ENCODE peak calls at places on chromosomes 11 and 22, in nine cellular contexts. K is right atrium auricular region; A is pancreas; U is lung; J is sigmoid colon; C is body of pancreas; R is AG04450; M is right lobe of liver; B is CD8-positive, alpha-beta T cell. Q is an unnamed sample.

GRCh38 chr11:116112031-116112935 is 608.1 kb upstream of the CADM1 start:
- DNase-seq in K (no peak), A (no peak), U (no peak), J (no peak), C (no peak), R (no peak), M (no peak), B (no peak), Q (no peak)

GRCh38 chr22:16559056-16559955 is 33.3 kb downstream of the CCT8L2 start:
- DNase-seq in K (no peak), A (no peak), U (no peak), J (no peak), C (no peak), R (no peak), M (no peak), B (no peak), Q (no peak)

GRCh38 chr11:69249641-69250502 is 44.1 kb upstream of the MYEOV start:
- DNase-seq in K (no peak), A (no peak), U (peak), J (peak), C (no peak), R (peak), M (no peak), B (no peak), Q (peak)

GRCh38 chr11:118229274-118229847 is 4.5 kb upstream of the JAML start:
- DNase-seq in K (no peak), A (no peak), U (no peak), J (no peak), C (no peak), R (no peak), M (no peak), B (no peak), Q (no peak)

GRCh38 chr22:49487950-49488349 is 339.7 kb downstream of the BRD1 start:
- DNase-seq in K (no peak), A (no peak), U (no peak), J (no peak), C (peak), R (no peak), M (no peak), B (no peak), Q (no peak)

GRCh38 chr11:1758611-1759150 is 5.0 kb downstream of the CTSD start:
- DNase-seq in K (no peak), A (no peak), U (no peak), J (no peak), C (no peak), R (no peak), M (no peak), B (no peak), Q (no peak)

GRCh38 chr22:41699264-41700104 is at the start of gene MEI1:
- DNase-seq in K (peak), A (peak), U (peak), J (peak), C (peak), R (peak), M (peak), B (peak), Q (peak)

GRCh38 chr11:45560153-45560934 is 105.1 kb downstream of the CHST1 start:
- DNase-seq in K (no peak), A (no peak), U (no peak), J (no peak), C (no peak), R (no peak), M (no peak), B (no peak), Q (no peak)

GRCh38 chr22:32378703-32379272 is 21.1 kb downstream of the RFPL3 start:
- DNase-seq in K (no peak), A (no peak), U (no peak), J (no peak), C (peak), R (no peak), M (no peak), B (no peak), Q (peak)
- TF ChIP-seq CTCF in K (no peak), A (no peak), U (peak), J (no peak), C (no peak), R (peak), M (peak), B (no peak), Q (peak)

GRCh38 chr11:26330255-26330654 is 1.7 kb upstream of the ANO3 start:
- DNase-seq in K (no peak), A (no peak), U (no peak), J (no peak), C (no peak), R (no peak), M (no peak), B (no peak), Q (no peak)

GRCh38 chr11:26335903-26336302 is 4.0 kb downstream of the ANO3 start:
- DNase-seq in K (no peak), A (no peak), U (no peak), J (no peak), C (no peak), R (no peak), M (no peak), B (no peak), Q (peak)

GRCh38 chr11:26333906-26334305 is 2.0 kb downstream of the ANO3 start:
- DNase-seq in K (no peak), A (no peak), U (no peak), J (no peak), C (no peak), R (no peak), M (no peak), B (no peak), Q (peak)

GRCh38 chr11:26332572-26332915 is 614 bp downstream of the ANO3 start:
- DNase-seq in K (no peak), A (no peak), U (no peak), J (no peak), C (no peak), R (no peak), M (no peak), B (no peak), Q (no peak)

DNA sequence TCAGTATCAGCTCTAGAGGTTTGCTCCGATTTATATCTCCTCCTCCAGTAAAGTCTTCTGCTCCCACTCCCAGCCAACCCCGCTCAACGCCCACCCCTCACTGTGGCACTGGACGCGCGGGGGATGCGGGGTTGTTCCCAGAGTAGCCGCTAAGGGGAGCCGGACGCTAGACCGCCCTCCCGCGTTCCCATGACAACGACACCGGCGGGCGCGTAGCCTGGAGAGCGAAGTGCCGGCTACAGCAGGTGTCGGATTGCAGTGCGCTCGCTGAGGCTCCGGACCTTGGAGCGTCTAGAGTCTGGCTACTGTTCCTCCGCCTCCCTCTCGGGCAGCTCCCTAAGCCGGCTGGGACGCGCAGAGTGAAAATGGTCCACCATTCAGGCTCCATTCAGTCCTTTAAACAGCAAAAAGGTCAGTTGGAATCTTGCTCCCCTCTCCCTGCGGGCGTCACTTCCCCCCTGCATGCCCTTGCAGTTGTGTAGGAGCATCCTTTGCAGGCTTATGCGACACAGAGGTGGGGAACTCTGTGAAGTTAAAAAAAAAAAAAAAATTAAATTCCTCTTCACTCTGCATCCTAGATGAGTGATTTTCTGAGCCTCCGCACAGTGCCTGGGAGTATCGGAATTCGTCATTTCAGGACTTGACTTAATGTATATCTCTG is at the start of gene ANO3:
- DNase-seq in K (no peak), A (peak), U (peak), J (peak), C (peak), R (peak), M (peak), B (no peak), Q (peak)
- TF ChIP-seq CTCF in K (peak), A (peak), U (no peak), J (no peak), C (peak), R (peak), M (peak), B (no peak), Q (peak)

DNA sequence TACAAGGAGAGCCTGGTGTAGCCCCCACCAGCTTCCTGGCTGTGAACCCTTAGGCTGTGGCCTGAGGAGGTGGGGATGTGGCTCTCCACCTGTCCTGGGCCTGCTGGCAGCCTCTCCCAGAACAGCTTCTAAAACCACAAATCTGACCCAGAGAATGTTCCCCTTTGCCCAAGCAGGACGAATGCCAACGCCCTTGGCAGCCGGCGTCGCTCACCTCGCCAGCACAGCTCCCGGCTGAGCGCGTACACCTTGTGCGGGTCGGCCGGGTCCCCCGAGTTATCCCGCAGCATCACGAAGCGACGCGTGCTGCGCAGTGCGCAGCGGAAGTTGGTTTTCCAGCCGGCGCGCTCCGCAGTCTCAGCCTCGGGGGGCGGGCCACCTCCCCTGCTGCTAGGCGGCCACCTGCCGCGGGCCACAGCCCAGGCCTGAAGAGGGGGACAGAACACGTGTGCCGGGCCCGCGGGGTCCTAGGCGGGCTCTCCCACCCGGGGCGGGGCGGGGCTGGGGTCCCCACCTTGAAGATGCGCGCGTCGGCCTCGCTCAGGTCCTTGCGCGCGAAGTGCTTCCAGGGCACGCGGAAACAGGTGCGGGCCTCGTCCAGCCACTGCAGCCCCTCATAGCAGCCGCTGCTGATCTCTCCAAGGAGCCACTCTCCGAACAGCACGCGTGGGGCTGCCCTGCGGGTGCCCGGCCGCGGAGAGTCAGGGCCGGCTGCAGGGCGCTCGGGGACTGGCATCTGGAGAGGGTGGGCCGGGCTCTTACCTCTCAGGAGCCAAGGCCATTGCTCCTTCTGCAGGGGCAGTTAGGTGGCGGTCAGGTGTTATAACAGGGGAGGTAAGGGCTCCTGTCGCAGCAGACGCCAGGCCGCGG is 932 bp downstream of the IRF7 start:
- DNase-seq in K (no peak), A (peak), U (no peak), J (peak), C (peak), R (no peak), M (peak), B (no peak), Q (no peak)
- TF ChIP-seq CTCF in K (no peak), A (no peak), U (no peak), J (no peak), C (no peak), R (no peak), M (no peak), B (no peak), Q (no peak)

DNA sequence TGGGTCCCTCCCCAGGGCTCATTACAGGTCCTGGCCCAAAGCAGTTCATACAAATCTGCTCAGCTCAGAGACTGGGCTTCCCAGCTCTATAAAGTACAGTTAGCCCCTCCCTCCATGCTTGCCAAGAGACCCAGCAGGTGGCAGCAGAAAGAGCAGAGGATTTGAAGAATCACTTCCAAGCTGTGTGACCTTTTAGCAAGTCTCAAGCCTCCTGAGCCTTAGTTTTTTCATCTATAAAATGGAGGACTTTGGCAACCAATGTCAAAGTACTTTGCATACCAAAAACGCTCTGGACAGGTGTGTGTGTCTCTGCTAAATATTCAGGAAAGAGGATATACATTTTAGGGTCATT is 26.6 kb downstream of the RELT start:
- DNase-seq in K (no peak), A (no peak), U (no peak), J (no peak), C (no peak), R (no peak), M (peak), B (no peak), Q (no peak)
- TF ChIP-seq CTCF in K (no peak), A (no peak), U (no peak), J (no peak), C (no peak), R (peak), M (no peak), B (no peak), Q (peak)

GRCh38 chr11:133966924-133967598 is 10.3 kb upstream of the IGSF9B start:
- DNase-seq in K (no peak), A (peak), U (no peak), J (peak), C (peak), R (no peak), M (no peak), B (peak), Q (no peak)
- TF ChIP-seq CTCF in K (peak), A (peak), U (no peak), J (peak), C (peak), R (peak), M (peak), B (peak), Q (peak)

GRCh38 chr11:76723142-76723541 is 52.6 kb upstream of the LRRC32 start:
- DNase-seq in K (no peak), A (no peak), U (no peak), J (peak), C (no peak), R (no peak), M (no peak), B (no peak), Q (no peak)

GRCh38 chr11:76724162-76724768 is 53.7 kb upstream of the LRRC32 start:
- DNase-seq in K (no peak), A (no peak), U (no peak), J (peak), C (no peak), R (no peak), M (no peak), B (no peak), Q (no peak)

GRCh38 chr11:76719686-76720085 is 49.1 kb upstream of the LRRC32 start:
- DNase-seq in K (no peak), A (no peak), U (no peak), J (peak), C (no peak), R (no peak), M (no peak), B (no peak), Q (no peak)

GRCh38 chr11:76721755-76722677 is 51.5 kb upstream of the LRRC32 start:
- DNase-seq in K (peak), A (peak), U (peak), J (peak), C (peak), R (peak), M (peak), B (peak), Q (peak)

DNA sequence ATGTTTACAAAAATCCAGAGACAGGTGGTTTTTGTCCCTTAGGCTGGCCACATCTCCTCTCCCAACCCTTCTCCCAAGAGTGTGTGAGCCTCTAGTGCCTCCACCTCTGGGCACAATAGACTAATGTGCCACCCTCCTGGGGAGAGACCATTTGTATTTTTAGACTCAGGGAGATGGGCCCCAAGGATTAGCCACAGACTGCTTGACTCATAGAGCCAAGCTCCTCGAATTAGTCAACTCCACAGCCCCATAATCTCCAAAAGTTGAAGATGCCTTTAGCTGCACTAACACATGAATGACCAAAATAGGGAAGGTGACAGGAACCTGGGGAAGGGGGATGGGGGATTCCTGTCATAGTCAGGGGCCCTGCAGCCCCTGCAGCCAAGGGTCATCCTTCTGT is 53.0 kb upstream of the LRRC32 start:
- DNase-seq in K (no peak), A (no peak), U (no peak), J (peak), C (no peak), R (no peak), M (no peak), B (no peak), Q (no peak)
- TF ChIP-seq CTCF in K (no peak), A (no peak), U (no peak), J (no peak), C (no peak), R (no peak), M (no peak), B (no peak), Q (no peak)

GRCh38 chr22:19718255-19719054 is 4.2 kb downstream of the SEPTIN5 start:
- DNase-seq in K (no peak), A (no peak), U (no peak), J (no peak), C (no peak), R (no peak), M (no peak), B (no peak), Q (no peak)
- TF ChIP-seq CTCF in K (no peak), A (no peak), U (no peak), J (no peak), C (no peak), R (no peak), M (peak), B (peak), Q (no peak)

GRCh38 chr22:47297261-47298016 is 535.0 kb downstream of the TBC1D22A start:
- DNase-seq in K (peak), A (no peak), U (no peak), J (peak), C (no peak), R (no peak), M (no peak), B (no peak), Q (no peak)
- TF ChIP-seq CTCF in K (no peak), A (no peak), U (no peak), J (no peak), C (no peak), R (no peak), M (no peak), B (no peak), Q (no peak)

DNA sequence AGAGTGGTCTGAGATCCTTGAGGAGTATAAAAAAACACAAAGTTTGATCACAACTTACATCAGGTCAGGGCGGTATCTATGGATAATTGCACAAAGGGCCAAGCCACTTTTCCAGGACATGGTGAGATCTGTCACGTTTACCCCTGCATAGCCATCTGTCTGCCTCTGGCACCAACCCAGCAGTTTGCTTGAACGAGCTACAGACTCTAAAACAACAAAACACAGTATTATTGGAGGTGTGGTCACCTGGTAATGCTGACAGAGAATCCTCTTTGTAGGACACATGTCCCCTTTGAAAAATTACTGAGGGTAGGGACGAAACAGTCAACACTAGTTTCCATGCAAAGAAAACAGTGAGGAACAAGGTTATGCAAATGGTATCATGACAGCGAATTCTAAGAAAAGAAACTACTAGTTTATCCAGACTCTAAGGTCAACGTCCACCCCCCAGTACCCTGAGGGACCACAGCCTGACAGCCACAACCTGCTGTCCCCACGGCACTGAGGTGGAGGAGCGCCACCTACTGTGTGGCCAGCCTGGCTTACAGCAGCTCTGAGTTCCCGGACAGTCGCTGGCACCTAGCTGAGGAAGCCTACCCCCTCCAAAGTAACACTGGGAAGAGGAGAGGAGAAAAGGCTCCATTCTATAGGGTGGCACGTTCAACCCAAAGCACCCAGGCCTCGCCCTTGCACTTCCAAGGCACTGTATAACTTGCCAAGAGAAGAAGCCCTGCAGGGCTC is 117.3 kb upstream of the BID start:
- DNase-seq in K (no peak), A (no peak), U (no peak), J (no peak), C (peak), R (no peak), M (peak), B (no peak), Q (no peak)
- TF ChIP-seq CTCF in K (peak), A (no peak), U (no peak), J (no peak), C (no peak), R (no peak), M (peak), B (no peak), Q (peak)

GRCh38 chr11:34866375-34866774 is 49.8 kb downstream of the APIP start:
- DNase-seq in K (no peak), A (no peak), U (no peak), J (no peak), C (no peak), R (no peak), M (no peak), B (no peak), Q (peak)
- TF ChIP-seq CTCF in K (no peak), A (no peak), U (no peak), J (no peak), C (no peak), R (no peak), M (no peak), B (no peak), Q (no peak)

Q was measured in foreskin fibroblast.